ENCODE peak calls at places on chromosomes 2 and 18, in five cellular contexts. T is heart left ventricle, K is progenitor cell of endocrine pancreas, X is Calu3, M is AG10803. S is an unnamed sample.

GRCh38 chr2:109256111-109256510 is 127.1 kb downstream of the SH3RF3 start:
- DNase-seq in K (no peak), X (no peak), M (no peak), T (no peak), S (no peak)

GRCh38 chr2:205358351-205358815 is 323.9 kb upstream of the NRP2 start:
- DNase-seq in T (no peak), K (no peak), X (no peak), M (peak; percentile 59), S (no peak)

GRCh38 chr2:196660264-196660663 is 20.7 kb downstream of the CCDC150 start:
- DNase-seq in M (peak; percentile 86), T (no peak), K (no peak), X (no peak), S (no peak)

GRCh38 chr2:230660294-230661060 is 52.2 kb upstream of the CAB39 start:
- DNase-seq in T (peak; percentile 71), K (no peak), M (no peak), X (no peak), S (no peak)

GRCh38 chr2:206442854-206443734 is at the start of gene ADAM23:
- DNase-seq in M (peak; percentile 31), T (peak; percentile 66), X (peak; percentile 60), K (peak; percentile 26), S (no peak)

GRCh38 chr2:43180901-43181300 is 45.5 kb downstream of the ZFP36L2 start:
- DNase-seq in K (no peak), T (no peak), M (no peak), X (peak; percentile 66), S (no peak)

GRCh38 chr2:37855283-37856041 is 69.6 kb upstream of the RMDN2 start:
- DNase-seq in T (peak; percentile 74), X (no peak), M (peak; percentile 40), K (no peak), S (no peak)

GRCh38 chr2:39511219-39511785 is 74.2 kb upstream of the MAP4K3 start:
- DNase-seq in K (no peak), T (peak; percentile 32), X (no peak), M (no peak), S (no peak)

GRCh38 chr2:54499666-54500065 is 43.5 kb downstream of the SPTBN1 start:
- DNase-seq in T (no peak), K (no peak), M (peak; percentile 69), X (no peak), S (no peak)

GRCh38 chr2:215517391-215517790 is 81.5 kb upstream of the FN1 start:
- DNase-seq in X (no peak), M (peak; percentile 27), K (no peak), T (no peak), S (no peak)

GRCh38 chr2:61762292-61762691 is 91.6 kb downstream of the FAM161A start:
- DNase-seq in M (no peak), K (no peak), T (no peak), X (peak; percentile 16), S (no peak)

GRCh38 chr2:99278793-99279291 is 22.2 kb downstream of the LYG1 start:
- DNase-seq in T (no peak), K (no peak), X (no peak), M (peak; percentile 86), S (peak; percentile 52)

GRCh38 chr2:97998431-97998830 is 2.7 kb upstream of the TMEM131 start:
- DNase-seq in X (no peak), K (no peak), T (no peak), M (no peak), S (no peak)

GRCh38 chr2:222479855-222480254 is 55.5 kb downstream of the SGPP2 start:
- DNase-seq in M (no peak), K (no peak), T (no peak), X (no peak), S (no peak)

GRCh38 chr2:64143154-64144056 is 815 bp downstream of the PELI1 start:
- DNase-seq in X (peak; percentile 29), K (peak; percentile 36), M (peak; percentile 25), T (peak; percentile 46), S (no peak)

GRCh38 chr2:27884546-27884945 is 5.6 kb downstream of the RBKS start:
- DNase-seq in T (no peak), X (no peak), M (no peak), K (no peak), S (no peak)

GRCh38 chr18:54616220-54616848 is 25.3 kb downstream of the DYNAP start:
- DNase-seq in K (no peak), T (no peak), M (no peak), X (no peak), S (no peak)

GRCh38 chr2:157229572-157229971 is 27.9 kb upstream of the GALNT5 start:
- DNase-seq in T (no peak), K (no peak), X (no peak), M (peak; percentile 93), S (peak; percentile 22)

GRCh38 chr2:42800981-42801380 is 8.6 kb upstream of the HAAO start:
- DNase-seq in T (no peak), X (no peak), K (no peak), M (peak; percentile 31), S (no peak)

GRCh38 chr2:178345951-178346350 is 105.0 kb downstream of the PRKRA start:
- DNase-seq in K (no peak), M (peak; percentile 50), T (no peak), X (no peak), S (no peak)

GRCh38 chr18:10252494-10252893 is 201.9 kb upstream of the APCDD1 start:
- DNase-seq in M (no peak), X (no peak), T (no peak), K (no peak), S (no peak)

GRCh38 chr2:8588831-8589191 is 93.0 kb upstream of the ID2 start:
- DNase-seq in M (no peak), X (no peak), T (no peak), K (no peak), S (no peak)

GRCh38 chr18:4292696-4293095 is 162.4 kb downstream of the DLGAP1 start:
- DNase-seq in K (no peak), M (no peak), T (no peak), X (no peak), S (no peak)

GRCh38 chr2:204628926-204629661 is 83.8 kb downstream of the PARD3B start:
- DNase-seq in X (no peak), K (no peak), T (no peak), M (peak; percentile 11), S (no peak)

GRCh38 chr2:235740821-235741220 is 247.0 kb downstream of the AGAP1 start:
- DNase-seq in M (no peak), X (peak; percentile 69), T (no peak), K (no peak), S (no peak)

GRCh38 chr2:70645733-70646420 is 92.3 kb upstream of the TGFA start:
- DNase-seq in K (no peak), T (no peak), M (no peak), X (no peak), S (no peak)

GRCh38 chr2:168518555-168519066 is 62.5 kb downstream of the CERS6 start:
- DNase-seq in X (no peak), M (no peak), T (no peak), K (no peak), S (no peak)

GRCh38 chr2:212892193-212892592 is 259.2 kb downstream of the IKZF2 start:
- DNase-seq in T (no peak), X (no peak), M (peak; percentile 48), K (no peak), S (no peak)

DNA sequence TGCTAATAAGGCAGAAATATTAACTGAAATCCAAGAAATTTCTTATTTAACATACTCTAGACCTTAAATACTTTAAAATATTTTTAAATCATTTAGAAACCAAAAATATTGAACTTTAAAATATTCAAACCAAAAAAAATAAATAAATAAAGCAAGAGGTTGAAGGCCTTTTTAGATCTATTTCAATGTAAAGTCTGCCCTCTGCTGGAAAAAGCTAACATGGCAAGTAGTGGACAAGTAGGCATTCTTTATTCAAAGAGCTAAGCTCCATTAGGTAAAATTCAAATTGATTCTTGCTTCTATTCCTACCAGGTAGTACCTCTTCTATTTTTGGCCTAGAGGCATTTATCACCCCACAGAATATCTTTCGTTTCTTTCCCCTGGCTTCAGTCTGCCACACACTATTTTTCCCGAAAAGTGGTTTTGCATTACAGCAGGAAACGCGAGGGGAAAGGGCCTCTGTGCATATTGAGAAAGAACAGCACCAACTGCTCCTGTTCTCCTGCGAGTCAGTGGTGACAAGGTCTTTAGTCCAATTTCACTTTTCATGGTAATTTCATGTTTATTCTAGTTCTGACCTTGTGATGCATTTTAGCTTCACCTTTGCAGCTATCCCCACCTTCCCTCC is 20.4 kb downstream of the IFIH1 start:
- DNase-seq in M (peak; percentile 79), X (peak; percentile 65), K (peak; percentile 48), T (no peak), S (peak; percentile 62)
- TF ChIP-seq CTCF in M (peak; percentile 86), X (peak; percentile 72), K (peak; percentile 92), T (peak; percentile 89), S (peak; percentile 74)

DNA sequence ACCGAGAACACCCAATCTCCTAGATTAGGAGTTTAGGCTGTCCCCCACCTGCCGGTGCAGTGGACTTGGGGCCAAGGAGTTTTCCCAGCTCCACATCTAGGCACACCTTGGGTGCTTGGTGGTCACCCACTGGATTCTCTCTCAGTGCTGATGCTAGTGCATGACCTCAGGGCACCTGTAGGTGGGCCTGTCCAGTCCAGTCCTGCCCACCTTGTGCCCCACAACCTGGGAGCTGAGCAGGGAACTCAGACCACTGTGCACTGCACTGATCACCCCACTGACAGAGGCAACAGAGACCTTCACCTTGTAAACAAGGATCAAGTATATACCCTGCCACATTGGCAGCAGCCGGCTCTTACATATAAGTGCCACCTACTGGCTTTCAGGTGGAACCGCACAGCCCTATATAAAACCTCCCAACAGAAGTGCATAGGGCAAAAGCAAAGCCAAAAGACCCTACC is 12.7 kb upstream of the CDH19 start:
- DNase-seq in X (no peak), T (no peak), M (no peak), K (no peak), S (no peak)
- TF ChIP-seq CTCF in X (no peak), T (peak; percentile 22), M (no peak), K (peak; percentile 54), S (no peak)

GRCh38 chr18:65227970-65228369 is 522.8 kb upstream of the CDH7 start:
- DNase-seq in K (no peak), M (no peak), T (no peak), X (no peak), S (no peak)
- TF ChIP-seq CTCF in K (peak; percentile 33), M (no peak), T (no peak), X (no peak), S (no peak)

GRCh38 chr2:10054424-10054823 is 11.1 kb downstream of the KLF11 start:
- DNase-seq in T (no peak), M (no peak), X (no peak), K (no peak), S (no peak)
- TF ChIP-seq CTCF in T (no peak), M (no peak), X (no peak), K (no peak), S (no peak)

GRCh38 chr18:72089432-72089831 is 454.7 kb downstream of the CBLN2 start:
- DNase-seq in T (no peak), X (no peak), K (no peak), M (no peak), S (no peak)

GRCh38 chr18:72091369-72091768 is 452.8 kb downstream of the CBLN2 start:
- DNase-seq in X (no peak), K (no peak), M (no peak), T (no peak), S (no peak)

DNA sequence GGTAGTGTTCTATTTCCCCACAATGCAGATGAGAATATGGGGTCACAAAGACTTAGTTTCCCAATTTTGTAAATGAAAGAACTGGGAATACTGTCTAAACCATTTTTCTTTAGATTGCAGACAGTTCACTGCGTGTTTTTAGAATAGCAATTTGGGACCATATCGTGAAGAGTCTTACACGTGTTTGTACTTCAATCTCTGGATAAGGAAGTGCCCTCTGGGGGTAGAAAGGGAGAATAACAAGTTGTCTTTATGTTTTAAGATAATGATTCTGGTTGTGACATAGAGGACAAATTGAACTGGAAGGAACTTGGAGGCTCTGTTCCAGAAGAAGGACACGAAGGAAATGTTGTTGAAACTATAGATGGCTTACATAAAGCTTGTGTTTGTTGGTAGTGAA is 457.7 kb downstream of the CBLN2 start:
- DNase-seq in M (no peak), T (no peak), K (no peak), X (no peak), S (no peak)
- TF ChIP-seq CTCF in M (peak; percentile 17), T (peak; percentile 30), K (peak; percentile 67), X (peak; percentile 62), S (peak; percentile 28)

S was measured in AG09319.